ENCODE peak calls at places on chromosome 6, in four cellular contexts. One of them, this sample, is unnamed. For H3K4me1, the result is how much of the 10 kb centered on the place peaks cover.

GRCh38 chr6:169912266-169913095 is 161.1 kb downstream of the ERMARD start:
- DNase-seq in stomach: no peak
- DNase-seq in CD8-positive, alpha-beta T cell: no peak
- DNase-seq in HCT116: no peak
- DNase-seq in this sample: no peak

GRCh38 chr6:44738652-44739141 is 351.2 kb downstream of the CDC5L start:
- DNase-seq in stomach: no peak
- DNase-seq in CD8-positive, alpha-beta T cell: no peak
- DNase-seq in HCT116: no peak
- DNase-seq in this sample: no peak

GRCh38 chr6:161465403-161465802 is 191.5 kb upstream of the AGPAT4 start:
- DNase-seq in stomach: no peak
- DNase-seq in CD8-positive, alpha-beta T cell: no peak
- DNase-seq in HCT116: no peak
- DNase-seq in this sample: no peak

GRCh38 chr6:157095569-157095968 is 227.8 kb downstream of the TMEM242 start:
- DNase-seq in stomach: no peak
- DNase-seq in CD8-positive, alpha-beta T cell: no peak
- DNase-seq in HCT116: no peak
- DNase-seq in this sample: no peak

GRCh38 chr6:144148891-144149290 is 1.4 kb upstream of the STX11 start:
- DNase-seq in stomach: no peak
- DNase-seq in CD8-positive, alpha-beta T cell: no peak
- DNase-seq in HCT116: no peak
- DNase-seq in this sample: no peak

GRCh38 chr6:148538251-148539190 is 195.9 kb downstream of the SASH1 start:
- DNase-seq in stomach: no peak
- DNase-seq in CD8-positive, alpha-beta T cell: no peak
- DNase-seq in HCT116: no peak
- DNase-seq in this sample: no peak

GRCh38 chr6:167973092-167973880 is 24.2 kb upstream of the KIF25 start:
- DNase-seq in stomach: no peak
- DNase-seq in CD8-positive, alpha-beta T cell: no peak
- DNase-seq in HCT116: no peak
- DNase-seq in this sample: no peak

GRCh38 chr6:166402582-166403277 is 20.0 kb upstream of the MPC1 start:
- DNase-seq in stomach: no peak
- DNase-seq in CD8-positive, alpha-beta T cell: no peak
- DNase-seq in HCT116: no peak
- DNase-seq in this sample: no peak

GRCh38 chr6:100704941-100705340 is 176.2 kb downstream of the ASCC3 start:
- DNase-seq in stomach: no peak
- DNase-seq in CD8-positive, alpha-beta T cell: no peak
- DNase-seq in HCT116: no peak
- DNase-seq in this sample: no peak

GRCh38 chr6:43078651-43079050 is 2.5 kb downstream of the PTK7 start:
- DNase-seq in stomach: no peak
- DNase-seq in CD8-positive, alpha-beta T cell: no peak
- DNase-seq in HCT116: no peak
- DNase-seq in this sample: no peak

GRCh38 chr6:43076093-43076927 is at the start of gene PTK7:
- DNase-seq in stomach: peak
- DNase-seq in CD8-positive, alpha-beta T cell: no peak
- DNase-seq in HCT116: no peak
- DNase-seq in this sample: no peak

GRCh38 chr6:43075791-43076092 is 372 bp upstream of the PTK7 start:
- DNase-seq in stomach: no peak
- DNase-seq in CD8-positive, alpha-beta T cell: no peak
- DNase-seq in HCT116: no peak
- DNase-seq in this sample: no peak

GRCh38 chr6:43077981-43078411 is 1.9 kb downstream of the PTK7 start:
- DNase-seq in stomach: no peak
- DNase-seq in CD8-positive, alpha-beta T cell: no peak
- DNase-seq in HCT116: no peak
- DNase-seq in this sample: no peak

DNA sequence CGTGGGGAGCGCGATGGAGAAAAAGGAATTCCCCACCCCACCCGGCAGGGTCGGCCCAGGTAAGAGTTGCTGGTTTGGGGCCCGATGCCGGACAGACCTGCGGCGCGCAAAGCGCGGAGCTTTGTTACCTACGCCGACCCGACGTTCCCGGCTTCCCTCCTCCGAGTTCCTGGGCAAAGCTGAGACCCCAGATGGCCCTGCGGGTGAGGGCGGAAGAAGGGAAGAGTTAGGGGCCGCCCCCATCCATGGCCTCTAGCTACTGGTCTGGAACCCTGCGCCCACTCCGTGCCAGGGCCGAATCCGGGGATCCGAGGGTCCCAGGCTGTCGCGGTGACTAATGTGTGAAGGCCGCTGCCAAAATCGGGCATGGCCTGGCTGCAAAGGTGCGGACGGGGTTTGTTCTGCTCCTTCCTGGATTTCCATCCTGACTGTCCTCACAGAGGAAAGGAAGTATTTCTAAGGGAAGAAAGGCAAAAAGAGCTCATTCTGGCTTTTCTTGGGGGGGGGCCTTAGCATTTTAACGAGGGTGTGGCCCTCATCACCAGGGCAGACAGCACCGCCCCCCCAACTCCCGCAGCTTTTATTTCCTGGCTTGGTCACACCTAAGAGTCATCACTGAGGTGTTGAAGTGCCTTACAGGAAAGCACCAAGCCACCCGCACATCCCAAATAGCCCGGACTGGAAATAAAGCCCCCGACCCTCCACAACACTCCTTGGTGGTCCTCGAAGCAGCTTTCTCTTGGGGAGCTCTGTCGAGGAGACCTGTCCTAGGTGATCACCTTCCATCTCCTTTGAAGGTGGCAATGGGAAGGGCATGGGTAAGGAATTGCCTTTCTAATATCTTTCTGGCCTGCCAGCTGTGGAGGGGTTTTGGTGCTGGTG is 1.1 kb downstream of the PTK7 start:
- DNase-seq in stomach: no peak
- DNase-seq in CD8-positive, alpha-beta T cell: no peak
- DNase-seq in HCT116: no peak
- DNase-seq in this sample: no peak
- TF ChIP-seq CTCF in stomach: no peak
- TF ChIP-seq CTCF in CD8-positive, alpha-beta T cell: no peak
- TF ChIP-seq CTCF in HCT116: no peak
- TF ChIP-seq CTCF in this sample: no peak

GRCh38 chr6:2264932-2265331 is 19.5 kb upstream of the GMDS start:
- DNase-seq in stomach: no peak
- DNase-seq in CD8-positive, alpha-beta T cell: no peak
- DNase-seq in HCT116: no peak
- DNase-seq in this sample: no peak

GRCh38 chr6:2266031-2266430 is 20.6 kb upstream of the GMDS start:
- DNase-seq in stomach: no peak
- DNase-seq in CD8-positive, alpha-beta T cell: no peak
- DNase-seq in HCT116: no peak
- DNase-seq in this sample: no peak

GRCh38 chr6:2263896-2264295 is 18.5 kb upstream of the GMDS start:
- DNase-seq in stomach: no peak
- DNase-seq in CD8-positive, alpha-beta T cell: no peak
- DNase-seq in HCT116: no peak
- DNase-seq in this sample: no peak

GRCh38 chr6:2270049-2270448 is 24.6 kb upstream of the GMDS start:
- DNase-seq in stomach: no peak
- DNase-seq in CD8-positive, alpha-beta T cell: no peak
- DNase-seq in HCT116: no peak
- DNase-seq in this sample: no peak

DNA sequence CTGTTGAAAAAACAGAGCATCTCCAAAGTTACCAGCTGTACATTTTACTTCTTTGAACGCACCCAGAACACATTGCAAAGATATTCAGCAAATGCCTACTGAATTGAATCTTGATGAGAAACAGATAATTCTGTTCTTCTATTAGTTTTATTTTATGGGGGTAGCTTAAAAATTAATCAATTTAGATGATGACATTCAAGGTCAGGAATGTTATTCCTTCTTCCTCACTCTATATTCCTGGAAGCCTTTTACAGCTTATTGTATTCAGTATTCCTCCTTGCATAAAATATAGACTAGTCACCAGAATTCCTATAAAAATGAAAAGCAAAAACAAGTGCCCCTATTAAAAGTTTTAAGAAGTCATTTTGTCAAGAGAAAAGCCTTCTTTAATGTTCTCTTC is 21.4 kb upstream of the GMDS start:
- DNase-seq in stomach: no peak
- DNase-seq in CD8-positive, alpha-beta T cell: no peak
- DNase-seq in HCT116: no peak
- DNase-seq in this sample: no peak
- H3K27ac ChIP-seq in stomach: no peak
- H3K27ac ChIP-seq in CD8-positive, alpha-beta T cell: no peak
- H3K27ac ChIP-seq in HCT116: no peak
- H3K27ac ChIP-seq in this sample: no peak

DNA sequence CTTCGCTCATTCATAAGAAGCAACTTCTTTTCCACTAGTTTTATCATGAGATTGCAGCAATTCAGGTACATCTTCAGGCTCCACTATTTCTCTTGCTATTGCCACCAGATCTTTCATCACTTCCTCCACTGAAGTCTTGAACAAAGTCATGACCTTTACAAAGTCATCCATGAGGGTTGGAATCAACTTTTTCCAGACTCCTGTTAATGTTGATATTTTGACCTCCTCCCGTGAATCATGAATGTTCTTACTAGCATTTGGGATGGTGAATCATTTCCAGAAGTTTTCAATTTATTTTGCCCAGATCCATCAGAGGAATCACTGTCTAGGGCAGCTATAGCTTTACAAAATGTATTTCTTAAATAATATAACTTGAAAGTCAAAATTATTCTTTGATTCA is 1.5 kb downstream of the CENPQ start:
- DNase-seq in stomach: no peak
- DNase-seq in CD8-positive, alpha-beta T cell: no peak
- DNase-seq in HCT116: no peak
- DNase-seq in this sample: no peak
- H3K4me1 ChIP-seq in stomach: under half
- H3K4me1 ChIP-seq in CD8-positive, alpha-beta T cell: under half
- H3K4me1 ChIP-seq in HCT116: under half
- H3K4me1 ChIP-seq in this sample: under half

DNA sequence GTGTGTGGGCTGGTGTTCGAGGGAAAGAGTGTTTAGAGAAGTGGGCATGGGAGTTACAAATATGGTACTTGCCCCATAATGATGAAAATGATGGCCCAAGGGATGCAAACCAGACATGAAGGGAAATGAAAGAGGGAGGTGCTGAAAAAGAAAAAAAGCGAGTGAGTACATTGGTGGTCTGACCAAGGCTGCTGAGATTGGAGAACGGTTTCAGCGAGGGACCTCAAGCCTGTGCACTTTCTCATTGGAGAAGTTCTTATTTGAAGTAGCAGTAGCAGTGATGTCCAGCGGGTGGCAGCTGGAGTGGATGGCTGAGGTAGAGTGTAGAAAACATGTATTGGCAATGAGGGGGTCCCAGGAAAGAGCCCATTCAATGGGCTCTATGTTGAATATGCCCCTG is 54.8 kb downstream of the TNFAIP3 start:
- DNase-seq in stomach: no peak
- DNase-seq in CD8-positive, alpha-beta T cell: no peak
- DNase-seq in HCT116: no peak
- DNase-seq in this sample: no peak
- TF ChIP-seq CTCF in stomach: no peak
- TF ChIP-seq CTCF in CD8-positive, alpha-beta T cell: no peak
- TF ChIP-seq CTCF in HCT116: peak
- TF ChIP-seq CTCF in this sample: no peak

DNA sequence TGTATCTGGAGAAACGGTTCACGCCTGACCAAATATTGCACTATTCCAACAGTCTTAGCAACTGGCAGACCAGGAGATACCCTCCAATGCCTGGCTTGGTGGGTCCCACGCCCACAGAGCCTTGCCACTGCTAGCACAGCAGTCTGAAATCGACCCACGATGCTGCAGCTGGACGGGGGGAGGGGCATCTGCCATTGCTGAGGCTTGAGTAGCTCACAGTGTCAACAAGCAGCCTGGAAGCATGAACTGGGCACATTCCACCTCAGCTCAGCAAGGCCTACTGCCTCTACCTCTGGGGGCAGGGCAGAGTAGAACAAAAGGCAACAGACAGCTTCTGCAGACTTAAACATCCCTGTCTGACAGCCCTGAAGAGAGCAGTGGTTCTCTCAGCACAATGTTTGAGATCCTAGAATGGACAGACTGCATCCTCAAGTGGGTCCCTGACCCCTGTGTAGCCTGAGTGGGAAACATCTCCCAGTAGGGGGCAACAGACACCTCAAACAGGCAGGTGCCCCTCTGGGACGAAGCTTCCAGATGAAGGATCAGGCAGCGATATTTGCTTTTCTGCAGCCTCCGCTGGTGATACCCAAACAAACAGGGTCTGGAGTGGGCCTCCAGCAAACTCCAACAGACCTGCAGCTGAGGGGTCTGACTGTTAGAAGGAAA is 90.0 kb upstream of the ECI2 start:
- DNase-seq in stomach: no peak
- DNase-seq in CD8-positive, alpha-beta T cell: no peak
- DNase-seq in HCT116: no peak
- DNase-seq in this sample: no peak
- H3K27ac ChIP-seq in stomach: no peak
- H3K27ac ChIP-seq in CD8-positive, alpha-beta T cell: no peak
- H3K27ac ChIP-seq in HCT116: no peak
- H3K27ac ChIP-seq in this sample: no peak